ENCODE peak calls at places on chromosomes 7 and 10, in eight cellular contexts. X is myocyte; Z is stimulated activated CD8-positive, alpha-beta memory T cell treated with anti-CD3 and anti-CD28 coated beads, Interleukin-12 subunit alpha, Interleukin-12 subunit beta, amount 100 ng/mL, for 1 hour; A is iris pigment epithelial cell; Q is lower leg skin; L is naive B cell; H is occipital lobe; T is left ventricle myocardium inferior. G is an unnamed sample.

GRCh38 chr10:86099542-86100334 is 266.9 kb downstream of the GRID1 start:
- DNase-seq in H (no peak), Q (peak), L (no peak), T (no peak), Z (no peak), A (no peak), X (no peak), G (no peak)

GRCh38 chr7:144820557-144820956 is 15.3 kb downstream of the TPK1 start:
- DNase-seq in H (no peak), Z (no peak), X (no peak), A (no peak), T (no peak), L (no peak), Q (no peak), G (no peak)

GRCh38 chr7:145599376-145599775 is 517.2 kb upstream of the CNTNAP2 start:
- DNase-seq in X (no peak), T (no peak), Z (no peak), L (no peak), H (no peak), A (no peak), Q (no peak), G (no peak)

GRCh38 chr7:7965301-7965700 is 3.3 kb upstream of the GLCCI1 start:
- DNase-seq in H (no peak), T (no peak), Z (no peak), X (no peak), A (no peak), Q (no peak), L (no peak), G (no peak)

GRCh38 chr10:132836832-132837540 is 51.0 kb upstream of the NKX6-2 start:
- DNase-seq in Q (peak), L (peak), H (peak), X (peak), A (peak), T (no peak), Z (no peak), G (no peak)

GRCh38 chr7:144525956-144526355 is 122.5 kb upstream of the NOBOX start:
- DNase-seq in Z (no peak), T (no peak), H (no peak), Q (no peak), L (no peak), X (no peak), A (peak), G (no peak)

GRCh38 chr7:38311329-38311937 is 38.0 kb upstream of the TARP start:
- DNase-seq in X (peak), Z (no peak), H (peak), L (no peak), A (no peak), T (peak), Q (no peak), G (peak)

GRCh38 chr10:29409241-29410051 is 120.6 kb downstream of the LYZL1 start:
- DNase-seq in H (peak), X (peak), Z (no peak), Q (peak), L (peak), T (peak), A (peak), G (no peak)

GRCh38 chr10:19283285-19283684 is 234.7 kb downstream of the MALRD1 start:
- DNase-seq in X (no peak), H (no peak), Z (no peak), Q (no peak), L (no peak), A (no peak), T (no peak), G (no peak)

GRCh38 chr10:70714245-70714644 is 41.9 kb downstream of the ADAMTS14 start:
- DNase-seq in Z (no peak), H (no peak), Q (no peak), T (no peak), A (no peak), L (no peak), X (peak), G (no peak)

GRCh38 chr10:63355682-63356081 is 110.1 kb downstream of the JMJD1C start:
- DNase-seq in X (no peak), Z (no peak), T (no peak), H (no peak), Q (no peak), L (no peak), A (no peak), G (no peak)

GRCh38 chr10:110919349-110919931 is at the start of gene SHOC2:
- DNase-seq in Z (peak), Q (peak), T (peak), A (peak), H (peak), X (no peak), L (peak), G (peak)

GRCh38 chr7:95772771-95773581 is 622 bp downstream of the DYNC1I1 start:
- DNase-seq in X (peak), L (no peak), A (peak), H (peak), Z (no peak), T (peak), Q (no peak), G (no peak)

GRCh38 chr10:44513592-44513991 is 128.7 kb upstream of the CXCL12 start:
- DNase-seq in H (no peak), Q (no peak), A (peak), L (no peak), Z (no peak), X (peak), T (no peak), G (no peak)

GRCh38 chr10:24825551-24825950 is 101.9 kb upstream of the ARHGAP21 start:
- DNase-seq in H (no peak), T (no peak), X (no peak), Q (no peak), A (peak), Z (no peak), L (no peak), G (no peak)

GRCh38 chr10:10914129-10914528 is 103.5 kb upstream of the CELF2 start:
- DNase-seq in Z (no peak), X (peak), A (no peak), T (no peak), Q (no peak), H (no peak), L (no peak), G (no peak)

GRCh38 chr10:74055383-74056065 is 57.6 kb downstream of the VCL start:
- DNase-seq in X (no peak), L (no peak), H (no peak), T (no peak), Q (no peak), A (no peak), Z (no peak), G (no peak)

GRCh38 chr10:87547734-87548311 is 43.1 kb downstream of the MINPP1 start:
- DNase-seq in A (peak), T (no peak), L (no peak), H (no peak), Z (no peak), Q (no peak), X (peak), G (no peak)

GRCh38 chr10:93826355-93826754 is 67.4 kb upstream of the SLC35G1 start:
- DNase-seq in H (no peak), X (no peak), L (no peak), A (peak), Q (no peak), T (no peak), Z (no peak), G (no peak)

GRCh38 chr7:101410743-101411476 is 48.2 kb downstream of the COL26A1 start:
- DNase-seq in L (peak), Q (no peak), X (peak), T (peak), H (no peak), A (no peak), Z (no peak), G (no peak)

GRCh38 chr7:42471573-42472174 is 234.7 kb upstream of the GLI3 start:
- DNase-seq in H (no peak), L (no peak), Q (no peak), Z (no peak), X (no peak), A (peak), T (no peak), G (peak)

GRCh38 chr7:74094224-74095095 is 10.9 kb downstream of the LIMK1 start:
- DNase-seq in X (peak), L (peak), A (peak), Z (peak), H (peak), T (peak), Q (peak), G (peak)

GRCh38 chr10:75707080-75707840 is 275.8 kb downstream of the LRMDA start:
- DNase-seq in X (no peak), T (no peak), L (no peak), Q (no peak), H (no peak), A (no peak), Z (no peak), G (no peak)

GRCh38 chr10:36324831-36325230 is 682.7 kb upstream of the FZD8 start:
- DNase-seq in T (no peak), Z (no peak), Q (no peak), L (no peak), H (no peak), A (no peak), X (no peak), G (no peak)

GRCh38 chr7:66256281-66256680 is 51.1 kb downstream of the TPST1 start:
- DNase-seq in Z (no peak), X (no peak), H (no peak), T (no peak), A (no peak), Q (no peak), L (no peak), G (no peak)

GRCh38 chr7:151056286-151057037 is 1.2 kb downstream of the CDK5 start:
- DNase-seq in T (no peak), H (no peak), A (no peak), X (no peak), Q (no peak), L (no peak), Z (no peak), G (no peak)